ENCODE peak calls at places on chromosome 12, in seven cellular contexts. Z, Y, J, K, V, U and O are unnamed samples.

GRCh38 chr12:94100254-94100653 is 48.1 kb upstream of the PLXNC1 start:
- DNase-seq in Z (no peak), Y (no peak), J (peak), K (no peak), V (peak), U (no peak), O (no peak)

GRCh38 chr12:88553941-88554658 is 26.2 kb downstream of the KITLG start:
- DNase-seq in Z (no peak), Y (peak), J (no peak), K (no peak), V (peak), U (no peak), O (no peak)

GRCh38 chr12:16019131-16019530 is 108.0 kb downstream of the DERA start:
- DNase-seq in Z (no peak), Y (no peak), J (no peak), K (no peak), V (no peak), U (no peak), O (no peak)

GRCh38 chr12:112381421-112381897 is 772 bp downstream of the HECTD4 start:
- DNase-seq in Z (peak), Y (no peak), J (peak), K (peak), V (no peak), U (no peak), O (no peak)

GRCh38 chr12:27606986-27607385 is 83.0 kb downstream of the PPFIBP1 start:
- DNase-seq in Z (peak), Y (no peak), J (no peak), K (no peak), V (no peak), U (no peak), O (no peak)

GRCh38 chr12:113900711-113901110 is 65.4 kb downstream of the RBM19 start:
- DNase-seq in Z (no peak), Y (no peak), J (no peak), K (no peak), V (peak), U (no peak), O (no peak)

GRCh38 chr12:87305481-87305880 is 723.7 kb downstream of the C12orf50 start:
- DNase-seq in Z (no peak), Y (no peak), J (no peak), K (no peak), V (no peak), U (no peak), O (no peak)

GRCh38 chr12:12216349-12217017 is 50.4 kb downstream of the LRP6 start:
- DNase-seq in Z (no peak), Y (no peak), J (no peak), K (no peak), V (no peak), U (no peak), O (no peak)

GRCh38 chr12:29148065-29148957 is 767 bp upstream of the FAR2 start:
- DNase-seq in Z (peak), Y (peak), J (peak), K (no peak), V (no peak), U (no peak), O (peak)

GRCh38 chr12:88420460-88420859 is 159.8 kb downstream of the KITLG start:
- DNase-seq in Z (no peak), Y (no peak), J (no peak), K (no peak), V (peak), U (no peak), O (no peak)

GRCh38 chr12:93186131-93186530 is 191.6 kb upstream of the NUDT4 start:
- DNase-seq in Z (no peak), Y (no peak), J (no peak), K (no peak), V (no peak), U (no peak), O (no peak)

GRCh38 chr12:16581416-16581815 is 24.5 kb downstream of the LMO3 start:
- DNase-seq in Z (no peak), Y (no peak), J (no peak), K (no peak), V (no peak), U (no peak), O (no peak)

GRCh38 chr12:130506844-130507243 is 169.2 kb downstream of the PIWIL1 start:
- DNase-seq in Z (no peak), Y (no peak), J (peak), K (no peak), V (no peak), U (no peak), O (no peak)

GRCh38 chr12:2083561-2083960 is 30.8 kb downstream of the CACNA1C start:
- DNase-seq in Z (no peak), Y (no peak), J (no peak), K (no peak), V (no peak), U (no peak), O (no peak)

GRCh38 chr12:17148706-17149105 is 542.7 kb upstream of the LMO3 start:
- DNase-seq in Z (no peak), Y (no peak), J (peak), K (no peak), V (no peak), U (no peak), O (no peak)

GRCh38 chr12:131093971-131094830 is 140.5 kb downstream of the ADGRD1 start:
- DNase-seq in Z (no peak), Y (peak), J (no peak), K (no peak), V (no peak), U (no peak), O (no peak)

GRCh38 chr12:77133566-77133965 is 68.2 kb upstream of the E2F7 start:
- DNase-seq in Z (peak), Y (no peak), J (peak), K (no peak), V (peak), U (no peak), O (peak)

GRCh38 chr12:16756833-16757552 is 151.0 kb upstream of the LMO3 start:
- DNase-seq in Z (no peak), Y (no peak), J (peak), K (no peak), V (no peak), U (no peak), O (no peak)

GRCh38 chr12:55675671-55676070 is 32.0 kb downstream of the ITGA7 start:
- DNase-seq in Z (no peak), Y (no peak), J (no peak), K (no peak), V (peak), U (no peak), O (no peak)

GRCh38 chr12:101748907-101749306 is 9.6 kb upstream of the SYCP3 start:
- DNase-seq in Z (no peak), Y (no peak), J (no peak), K (no peak), V (no peak), U (no peak), O (no peak)

GRCh38 chr12:12705833-12706520 is 10.0 kb upstream of the GPR19 start:
- DNase-seq in Z (peak), Y (no peak), J (peak), K (peak), V (no peak), U (no peak), O (no peak)

GRCh38 chr12:9646794-9647622 is 22.5 kb upstream of the CLEC2D start:
- DNase-seq in Z (peak), Y (no peak), J (peak), K (no peak), V (peak), U (no peak), O (peak)

GRCh38 chr12:66637693-66638301 is 41.1 kb downstream of the GRIP1 start:
- DNase-seq in Z (peak), Y (no peak), J (no peak), K (no peak), V (no peak), U (no peak), O (no peak)

GRCh38 chr12:131082795-131083194 is 129.1 kb downstream of the ADGRD1 start:
- DNase-seq in Z (no peak), Y (no peak), J (no peak), K (no peak), V (no peak), U (no peak), O (no peak)